ENCODE peak calls at places on chromosome 5, in six cellular contexts. D is HL-60, S is stomach, V is suprapubic skin, F is SK-N-SH, E is Panc1. L is an unnamed sample.

GRCh38 chr5:177601577-177602457 is 1.9 kb downstream of the B4GALT7 start:
- DNase-seq in V (no peak), F (no peak), S (peak; percentile 58), D (no peak), E (no peak), L (no peak)

GRCh38 chr5:86880785-86881492 is 263.2 kb downstream of the COX7C start:
- DNase-seq in E (peak; percentile 56), S (no peak), V (no peak), D (peak; percentile 29), F (peak; percentile 30), L (peak; percentile 13)

GRCh38 chr5:73450672-73451217 is 2.2 kb upstream of the FOXD1 start:
- DNase-seq in S (no peak), E (no peak), D (no peak), V (no peak), F (no peak), L (no peak)

GRCh38 chr5:103562453-103563157 is at the start of gene NUDT12:
- DNase-seq in V (peak; percentile 78), S (peak; percentile 60), F (peak; percentile 89), D (no peak), E (peak; percentile 60), L (peak; percentile 47)

GRCh38 chr5:2136728-2137333 is 254.1 kb upstream of the IRX4 start:
- DNase-seq in F (no peak), S (no peak), V (peak; percentile 44), D (no peak), E (no peak), L (no peak)

GRCh38 chr5:98679963-98680362 is 93.5 kb upstream of the RGMB start:
- DNase-seq in D (no peak), E (no peak), V (no peak), F (no peak), S (no peak), L (no peak)

GRCh38 chr5:122846051-122846567 is 696 bp downstream of the SNX24 start:
- DNase-seq in E (no peak), S (no peak), D (no peak), V (no peak), F (peak; percentile 30), L (no peak)

GRCh38 chr5:142529626-142530278 is 156.1 kb downstream of the FGF1 start:
- DNase-seq in V (no peak), D (no peak), E (peak; percentile 72), F (no peak), S (no peak), L (no peak)

GRCh38 chr5:160506006-160507004 is 84.7 kb downstream of the PTTG1 start:
- DNase-seq in E (no peak), F (peak; percentile 23), D (no peak), V (peak; percentile 75), S (no peak), L (no peak)

GRCh38 chr5:132813599-132814440 is 718 bp downstream of the SOWAHA start:
- DNase-seq in V (no peak), E (no peak), S (peak; percentile 65), F (peak; percentile 86), D (no peak), L (no peak)

GRCh38 chr5:114099161-114099560 is 262.7 kb upstream of the KCNN2 start:
- DNase-seq in D (no peak), V (no peak), S (no peak), E (no peak), F (no peak), L (no peak)

GRCh38 chr5:134224905-134225779 is 731 bp downstream of the PPP2CA start:
- DNase-seq in D (no peak), V (peak; percentile 79), S (peak; percentile 57), F (peak; percentile 84), E (no peak), L (peak; percentile 49)

GRCh38 chr5:14481299-14481799 is 100.2 kb upstream of the OTULINL start:
- DNase-seq in F (no peak), E (no peak), D (no peak), V (no peak), S (no peak), L (no peak)

GRCh38 chr5:74490814-74491213 is 149.7 kb downstream of the ENC1 start:
- DNase-seq in V (no peak), F (no peak), D (no peak), E (no peak), S (no peak), L (no peak)

GRCh38 chr5:142569905-142570304 is 116.0 kb downstream of the FGF1 start:
- DNase-seq in F (no peak), V (no peak), D (no peak), S (no peak), E (no peak), L (no peak)

GRCh38 chr5:83368835-83369234 is 102.7 kb upstream of the VCAN start:
- DNase-seq in S (no peak), F (no peak), D (peak; percentile 35), V (no peak), E (no peak), L (no peak)

GRCh38 chr5:163913548-163913947 is 408.1 kb downstream of the MAT2B start:
- DNase-seq in V (no peak), F (no peak), D (no peak), E (no peak), S (no peak), L (no peak)

GRCh38 chr5:75640826-75641225 is 29.6 kb downstream of the ANKDD1B start:
- DNase-seq in V (no peak), F (no peak), D (no peak), S (no peak), E (no peak), L (no peak)

GRCh38 chr5:160293901-160294561 is 18.3 kb downstream of the CCNJL start:
- DNase-seq in D (peak; percentile 94), V (no peak), S (peak; percentile 25), F (no peak), E (no peak), L (no peak)

GRCh38 chr5:167219296-167219695 is 1072.1 kb upstream of the WWC1 start:
- DNase-seq in E (no peak), S (no peak), F (no peak), V (no peak), D (no peak), L (no peak)

GRCh38 chr5:107941036-107941435 is 270.3 kb upstream of the EFNA5 start:
- DNase-seq in E (no peak), D (no peak), F (no peak), V (no peak), S (no peak), L (no peak)

GRCh38 chr5:10018670-10019069 is 231.0 kb downstream of the ATPSCKMT start:
- DNase-seq in E (no peak), V (no peak), F (no peak), S (no peak), D (no peak), L (no peak)

GRCh38 chr5:136056336-136056735 is 27.5 kb downstream of the TGFBI start:
- DNase-seq in E (no peak), S (no peak), D (no peak), F (no peak), V (no peak), L (no peak)

GRCh38 chr5:154829589-154830218 is 20.7 kb downstream of the FAXDC2 start:
- DNase-seq in V (no peak), E (no peak), F (no peak), S (peak; percentile 34), D (no peak), L (peak; percentile 70)

GRCh38 chr5:120841830-120842229 is 377.7 kb downstream of the PRR16 start:
- DNase-seq in E (no peak), V (no peak), F (no peak), S (no peak), D (no peak), L (no peak)

GRCh38 chr5:154197801-154198461 is 7.4 kb downstream of the GALNT10 start:
- DNase-seq in D (no peak), V (no peak), E (no peak), S (peak; percentile 57), F (no peak), L (peak; percentile 34)

GRCh38 chr5:154491951-154492350 is 13.9 kb upstream of the HAND1 start:
- DNase-seq in D (no peak), V (peak; percentile 10), F (no peak), E (no peak), S (no peak), L (no peak)

GRCh38 chr5:20370061-20370460 is 382.1 kb upstream of the CDH18 start:
- DNase-seq in F (no peak), E (no peak), S (no peak), V (no peak), D (no peak), L (no peak)

GRCh38 chr5:121031487-121031886 is 567.4 kb downstream of the PRR16 start:
- DNase-seq in V (no peak), D (no peak), F (peak; percentile 3), S (no peak), E (no peak), L (no peak)

GRCh38 chr5:160511280-160511929 is 89.8 kb downstream of the PTTG1 start:
- DNase-seq in S (no peak), F (no peak), V (no peak), D (no peak), E (no peak), L (no peak)

GRCh38 chr5:5755888-5756287 is 333.4 kb downstream of the ICE1 start:
- DNase-seq in S (no peak), D (no peak), E (no peak), F (no peak), V (no peak), L (no peak)

GRCh38 chr5:24788829-24789509 is 144.2 kb upstream of the CDH10 start:
- DNase-seq in F (no peak), E (no peak), V (no peak), D (no peak), S (no peak), L (no peak)

GRCh38 chr5:136901-137300 is 44.9 kb downstream of the PLEKHG4B start:
- DNase-seq in F (no peak), S (no peak), V (no peak), E (no peak), D (peak; percentile 34), L (no peak)

GRCh38 chr5:78972654-78973428 is 12.3 kb downstream of the ARSB start:
- DNase-seq in S (peak; percentile 43), V (peak; percentile 67), D (no peak), F (peak; percentile 62), E (no peak), L (peak; percentile 46)
- TF ChIP-seq POLR2AphosphoS5 in S (no peak), V (no peak), D (no peak), F (peak; percentile 48), E (no peak), L (peak; percentile 70)

GRCh38 chr5:36751881-36752280 is 124.7 kb upstream of the NIPBL start:
- DNase-seq in F (no peak), D (no peak), V (no peak), S (no peak), E (no peak), L (no peak)
- TF ChIP-seq CTCF in F (no peak), D (no peak), V (peak; percentile 2), S (no peak), E (no peak), L (no peak)

DNA sequence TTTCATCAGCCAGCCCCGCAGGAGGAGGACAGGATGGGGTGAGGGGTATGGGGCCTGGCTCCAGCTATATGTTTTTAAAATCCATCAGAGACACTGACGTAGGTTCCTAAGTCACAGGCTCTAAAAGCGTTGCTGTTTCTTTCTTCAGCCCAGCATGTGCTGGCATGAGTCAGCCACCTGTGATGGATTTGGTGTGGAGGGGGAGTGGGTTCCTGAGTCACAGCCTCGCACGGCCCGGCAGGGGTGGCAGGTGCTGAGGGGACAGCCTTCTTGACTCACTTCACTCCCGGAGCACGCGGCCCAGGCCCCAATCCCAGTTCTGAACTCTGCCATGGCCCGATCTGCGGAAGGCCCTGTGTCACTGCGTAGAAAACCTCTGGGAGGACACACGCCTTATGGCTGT is 38.8 kb upstream of the RPL26L1 start:
- DNase-seq in E (no peak), S (no peak), F (no peak), V (no peak), D (no peak), L (no peak)
- H3K27ac ChIP-seq in E (peak overlapping the region; percentile 44), S (peak overlapping the region; percentile 79), F (peak overlapping the region; percentile 91), V (no peak overlapping the region), D (no peak overlapping the region), L (peak overlapping the region; percentile 44)

GRCh38 chr5:93162201-93162654 is 418.8 kb downstream of the NR2F1-AS1 start:
- DNase-seq in F (no peak), S (no peak), E (no peak), D (no peak), V (no peak), L (no peak)
- TF ChIP-seq POLR2AphosphoS5 in F (no peak), S (no peak), E (no peak), D (no peak), V (no peak), L (no peak)